ENCODE peak calls at places on chromosomes 13 and 19, in nine cellular contexts. G is bronchial epithelial cell; T is body of pancreas; P is M059J; M is fibroblast of the conjunctiva; N is HuH-7.5; B is cardiac septum; U is GM19239; O is stimulated activated CD4-positive, alpha-beta T cell treated with anti-CD3 and anti-CD28 coated beads, Interleukin-4, amount 100 ng/mL, for 1 hour. Y is an unnamed sample.
A peak's percentile ranks its signal among the peaks of the same experiment; 100 is the strongest.

GRCh38 chr19:47467914-47468313 is 3.8 kb downstream of the SLC8A2 start:
- DNase-seq in G (no peak), T (no peak), P (no peak), M (no peak), N (no peak), B (no peak), U (no peak), O (no peak), Y (no peak)

GRCh38 chr19:19822148-19822429 is 539 bp upstream of the ZNF506 start:
- DNase-seq in G (no peak), T (peak; percentile 28), P (no peak), M (no peak), N (no peak), B (no peak), U (no peak), O (no peak), Y (no peak)

GRCh38 chr19:13615890-13616289 is 109.6 kb upstream of the CACNA1A start:
- DNase-seq in G (no peak), T (no peak), P (no peak), M (no peak), N (no peak), B (no peak), U (no peak), O (no peak), Y (no peak)

GRCh38 chr13:49958321-49958720 is 22.2 kb upstream of the SPRYD7 start:
- DNase-seq in G (no peak), T (no peak), P (peak; percentile 61), M (no peak), N (no peak), B (no peak), U (no peak), O (no peak), Y (no peak)

GRCh38 chr13:86464193-86464592 is 665.0 kb upstream of the SLITRK6 start:
- DNase-seq in G (peak; percentile 4), T (no peak), P (no peak), M (no peak), N (no peak), B (no peak), U (no peak), O (no peak), Y (no peak)

GRCh38 chr13:79806821-79807220 is 325.9 kb downstream of the NDFIP2 start:
- DNase-seq in G (no peak), T (no peak), P (no peak), M (no peak), N (no peak), B (no peak), U (no peak), O (no peak), Y (no peak)

GRCh38 chr13:109412232-109412935 is 374.0 kb downstream of the IRS2 start:
- DNase-seq in G (no peak), T (peak; percentile 17), P (peak; percentile 28), M (no peak), N (no peak), B (peak; percentile 87), U (no peak), O (no peak), Y (peak; percentile 12)

GRCh38 chr13:66660013-66660804 is 569.9 kb downstream of the PCDH9 start:
- DNase-seq in G (peak; percentile 87), T (no peak), P (no peak), M (peak; percentile 47), N (no peak), B (no peak), U (no peak), O (no peak), Y (no peak)

Y was measured in SIG-M5.